ENCODE peak calls at places on chromosome 20, in seven cellular contexts. One of them, this sample, is unnamed.
A peak's percentile ranks its signal among the peaks of the same experiment; 100 is the strongest.

GRCh38 chr20:14688045-14688444 is 350.6 kb upstream of the FLRT3 start:
- DNase-seq in NAMALWA: no peak
- DNase-seq in PC-3: no peak
- DNase-seq in HEK293T: no peak
- DNase-seq in LoVo: no peak
- DNase-seq in WTC11: no peak
- DNase-seq in stimulated activated CD8-positive, alpha-beta memory T cell treated with anti-CD3 and anti-CD28 coated beads, Interleukin-4, amount 100 ng/mL, for 24 hours: no peak
- DNase-seq in this sample: no peak

GRCh38 chr20:1466211-1467081 is at the start of gene NSFL1C:
- DNase-seq in NAMALWA: peak; percentile 94
- DNase-seq in PC-3: peak; percentile 99
- DNase-seq in HEK293T: peak; percentile 95
- DNase-seq in LoVo: peak; percentile 89
- DNase-seq in WTC11: peak; percentile 98
- DNase-seq in stimulated activated CD8-positive, alpha-beta memory T cell treated with anti-CD3 and anti-CD28 coated beads, Interleukin-4, amount 100 ng/mL, for 24 hours: peak; percentile 96
- DNase-seq in this sample: peak; percentile 92

GRCh38 chr20:5181492-5181891 is 54.7 kb downstream of the CDS2 start:
- DNase-seq in NAMALWA: no peak
- DNase-seq in PC-3: peak; percentile 67
- DNase-seq in HEK293T: no peak
- DNase-seq in LoVo: no peak
- DNase-seq in WTC11: no peak
- DNase-seq in stimulated activated CD8-positive, alpha-beta memory T cell treated with anti-CD3 and anti-CD28 coated beads, Interleukin-4, amount 100 ng/mL, for 24 hours: no peak
- DNase-seq in this sample: no peak

GRCh38 chr20:64101731-64102621 is 5.4 kb downstream of the NPBWR2 start:
- DNase-seq in NAMALWA: peak; percentile 82
- DNase-seq in PC-3: peak; percentile 59
- DNase-seq in HEK293T: peak; percentile 92
- DNase-seq in LoVo: peak; percentile 10
- DNase-seq in WTC11: peak; percentile 79
- DNase-seq in stimulated activated CD8-positive, alpha-beta memory T cell treated with anti-CD3 and anti-CD28 coated beads, Interleukin-4, amount 100 ng/mL, for 24 hours: peak; percentile 52
- DNase-seq in this sample: peak; percentile 72

GRCh38 chr20:15759546-15760216 is 813.6 kb downstream of the KIF16B start:
- DNase-seq in NAMALWA: no peak
- DNase-seq in PC-3: peak; percentile 31
- DNase-seq in HEK293T: no peak
- DNase-seq in LoVo: no peak
- DNase-seq in WTC11: no peak
- DNase-seq in stimulated activated CD8-positive, alpha-beta memory T cell treated with anti-CD3 and anti-CD28 coated beads, Interleukin-4, amount 100 ng/mL, for 24 hours: no peak
- DNase-seq in this sample: no peak

GRCh38 chr20:45323731-45324130 is 15.6 kb upstream of the MATN4 start:
- DNase-seq in NAMALWA: no peak
- DNase-seq in PC-3: peak; percentile 64
- DNase-seq in HEK293T: no peak
- DNase-seq in LoVo: no peak
- DNase-seq in WTC11: no peak
- DNase-seq in stimulated activated CD8-positive, alpha-beta memory T cell treated with anti-CD3 and anti-CD28 coated beads, Interleukin-4, amount 100 ng/mL, for 24 hours: no peak
- DNase-seq in this sample: no peak

GRCh38 chr20:21505810-21506530 is 7.9 kb downstream of the NKX2-2 start:
- DNase-seq in NAMALWA: no peak
- DNase-seq in PC-3: peak; percentile 57
- DNase-seq in HEK293T: peak; percentile 87
- DNase-seq in LoVo: peak; percentile 72
- DNase-seq in WTC11: peak; percentile 73
- DNase-seq in stimulated activated CD8-positive, alpha-beta memory T cell treated with anti-CD3 and anti-CD28 coated beads, Interleukin-4, amount 100 ng/mL, for 24 hours: peak; percentile 59
- DNase-seq in this sample: no peak

GRCh38 chr20:57680131-57680716 is 29.6 kb downstream of the PMEPA1 start:
- DNase-seq in NAMALWA: peak; percentile 89
- DNase-seq in PC-3: no peak
- DNase-seq in HEK293T: no peak
- DNase-seq in LoVo: no peak
- DNase-seq in WTC11: no peak
- DNase-seq in stimulated activated CD8-positive, alpha-beta memory T cell treated with anti-CD3 and anti-CD28 coated beads, Interleukin-4, amount 100 ng/mL, for 24 hours: no peak
- DNase-seq in this sample: peak; percentile 11

GRCh38 chr20:7728373-7728772 is 211.9 kb downstream of the HAO1 start:
- DNase-seq in NAMALWA: no peak
- DNase-seq in PC-3: peak; percentile 50
- DNase-seq in HEK293T: no peak
- DNase-seq in LoVo: no peak
- DNase-seq in WTC11: no peak
- DNase-seq in stimulated activated CD8-positive, alpha-beta memory T cell treated with anti-CD3 and anti-CD28 coated beads, Interleukin-4, amount 100 ng/mL, for 24 hours: no peak
- DNase-seq in this sample: no peak

GRCh38 chr20:33299111-33299603 is 16.1 kb downstream of the BPIFB1 start:
- DNase-seq in NAMALWA: peak; percentile 78
- DNase-seq in PC-3: peak; percentile 81
- DNase-seq in HEK293T: peak; percentile 86
- DNase-seq in LoVo: peak; percentile 62
- DNase-seq in WTC11: peak; percentile 93
- DNase-seq in stimulated activated CD8-positive, alpha-beta memory T cell treated with anti-CD3 and anti-CD28 coated beads, Interleukin-4, amount 100 ng/mL, for 24 hours: peak; percentile 55
- DNase-seq in this sample: peak; percentile 50

GRCh38 chr20:49091762-49092161 is 45.6 kb downstream of the CSE1L start:
- DNase-seq in NAMALWA: no peak
- DNase-seq in PC-3: no peak
- DNase-seq in HEK293T: no peak
- DNase-seq in LoVo: no peak
- DNase-seq in WTC11: no peak
- DNase-seq in stimulated activated CD8-positive, alpha-beta memory T cell treated with anti-CD3 and anti-CD28 coated beads, Interleukin-4, amount 100 ng/mL, for 24 hours: no peak
- DNase-seq in this sample: no peak

GRCh38 chr20:19692685-19693119 is 65.4 kb upstream of the RIN2 start:
- DNase-seq in NAMALWA: peak; percentile 51
- DNase-seq in PC-3: peak; percentile 82
- DNase-seq in HEK293T: peak; percentile 67
- DNase-seq in LoVo: peak; percentile 67
- DNase-seq in WTC11: peak; percentile 76
- DNase-seq in stimulated activated CD8-positive, alpha-beta memory T cell treated with anti-CD3 and anti-CD28 coated beads, Interleukin-4, amount 100 ng/mL, for 24 hours: peak; percentile 26
- DNase-seq in this sample: no peak